ENCODE peak calls at places on chromosomes 16 and 17, in six cellular contexts. G is retinal pigment epithelial cell; H is activated T-helper 9 cell treated with anti-CD3 and anti-CD28 coated beads, Interleukin-2, amount 50 U/mL, for 16 hours; N is BJ; X is NCI-H526; P is effector CD4-positive, alpha-beta T cell. V is an unnamed sample.

GRCh38 chr16:27429330-27429871 is 27.4 kb downstream of the IL21R start:
- DNase-seq in X (no peak), G (no peak), N (no peak), P (no peak), H (no peak), V (no peak)

GRCh38 chr17:75843577-75844529 is at the start of gene UNC13D:
- DNase-seq in N (no peak), G (no peak), H (peak), P (peak), X (no peak), V (no peak)

GRCh38 chr17:81306491-81306890 is 11.4 kb upstream of the SLC38A10 start:
- DNase-seq in X (no peak), H (no peak), P (no peak), N (no peak), G (no peak), V (no peak)

GRCh38 chr17:50721194-50722010 is 2.0 kb downstream of the LUC7L3 start:
- DNase-seq in H (no peak), X (peak), P (peak), N (no peak), G (no peak), V (no peak)

GRCh38 chr17:77233635-77234334 is 93.0 kb downstream of the SEC14L1 start:
- DNase-seq in G (no peak), H (no peak), X (peak), P (no peak), N (no peak), V (peak)

GRCh38 chr17:34840758-34841157 is 120.5 kb downstream of the CCT6B start:
- DNase-seq in P (no peak), N (no peak), G (no peak), X (no peak), H (no peak), V (peak)

GRCh38 chr17:45228121-45228941 is 6.6 kb downstream of the FMNL1 start:
- DNase-seq in X (no peak), G (no peak), H (no peak), P (no peak), N (no peak), V (no peak)

GRCh38 chr16:2250652-2251280 is 621 bp downstream of the ECI1 start:
- DNase-seq in P (peak), G (no peak), H (peak), X (no peak), N (no peak), V (no peak)

GRCh38 chr16:80027007-80027965 is 426.7 kb upstream of the MAF start:
- DNase-seq in P (peak), H (peak), X (no peak), G (peak), N (peak), V (no peak)

GRCh38 chr16:35463358-35463757 is 2003.9 kb downstream of the TP53TG3F start:
- DNase-seq in X (no peak), N (no peak), G (no peak), P (no peak), H (no peak), V (no peak)

GRCh38 chr17:57568340-57568739 is 176.8 kb downstream of the CCDC182 start:
- DNase-seq in P (no peak), X (no peak), G (no peak), H (no peak), N (no peak), V (no peak)

GRCh38 chr17:49890077-49890821 is 42.4 kb upstream of the TAC4 start:
- DNase-seq in N (no peak), P (no peak), X (no peak), G (no peak), H (no peak), V (peak)

GRCh38 chr16:78749745-78750268 is 650.4 kb downstream of the WWOX start:
- DNase-seq in X (no peak), P (no peak), H (no peak), G (no peak), N (no peak), V (no peak)

GRCh38 chr17:72970794-72971512 is 121.5 kb downstream of the SLC39A11 start:
- DNase-seq in P (no peak), X (peak), G (no peak), N (no peak), H (no peak), V (no peak)

GRCh38 chr17:9684955-9685621 is 39.8 kb downstream of the USP43 start:
- DNase-seq in G (no peak), P (no peak), H (no peak), N (no peak), X (no peak), V (no peak)

GRCh38 chr16:4309833-4310266 is 6.0 kb upstream of the GLIS2 start:
- DNase-seq in G (peak), P (peak), H (peak), X (peak), N (peak), V (no peak)

GRCh38 chr17:45334231-45334630 is 17.4 kb upstream of the MAP3K14 start:
- DNase-seq in X (no peak), H (no peak), P (no peak), N (no peak), G (no peak), V (no peak)

GRCh38 chr16:67386861-67387455 is 6.3 kb downstream of the TPPP3 start:
- DNase-seq in H (no peak), N (no peak), G (no peak), P (no peak), X (no peak), V (no peak)

GRCh38 chr17:19460695-19461094 is 49.7 kb downstream of the RNF112 start:
- DNase-seq in N (no peak), G (no peak), H (no peak), P (no peak), X (no peak), V (no peak)

GRCh38 chr16:4290236-4290830 is 17.5 kb upstream of the TFAP4 start:
- DNase-seq in G (no peak), N (peak), H (no peak), P (no peak), X (no peak), V (no peak)

GRCh38 chr16:55672471-55672870 is 16.7 kb downstream of the SLC6A2 start:
- DNase-seq in H (no peak), N (peak), G (no peak), P (no peak), X (no peak), V (no peak)

GRCh38 chr16:66355526-66355925 is 11.0 kb upstream of the CDH5 start:
- DNase-seq in P (no peak), X (no peak), H (no peak), N (no peak), G (no peak), V (no peak)

GRCh38 chr17:67474081-67474661 is 97.1 kb downstream of the PITPNC1 start:
- DNase-seq in P (no peak), H (no peak), X (no peak), G (no peak), N (peak), V (no peak)